ENCODE peak calls at places on chromosomes 16 and 17, in four cellular contexts. N is GM23338, I is neural progenitor cell, M is IMR-90. G is an unnamed sample.

GRCh38 chr16:10729649-10730048 is 14.0 kb upstream of the NUBP1 start:
- DNase-seq in N (peak), I (peak), M (peak), G (no peak)

GRCh38 chr16:73735018-73735417 is 561.6 kb upstream of the PSMD7 start:
- DNase-seq in N (no peak), I (no peak), M (peak), G (no peak)

GRCh38 chr16:5036228-5037156 is 2.8 kb upstream of the NAGPA start:
- DNase-seq in N (peak), I (no peak), M (no peak), G (peak)

GRCh38 chr17:32518856-32519768 is 32.3 kb downstream of the CDK5R1 start:
- DNase-seq in N (peak), I (peak), M (no peak), G (peak)

GRCh38 chr16:57723170-57723569 is 12.4 kb upstream of the KATNB1 start:
- DNase-seq in N (peak), I (peak), M (no peak), G (peak)

GRCh38 chr17:14361945-14362508 is 61.1 kb downstream of the HS3ST3B1 start:
- DNase-seq in N (no peak), I (no peak), M (no peak), G (no peak)

GRCh38 chr17:77736721-77737120 is 221.8 kb upstream of the TNRC6C start:
- DNase-seq in N (no peak), I (no peak), M (no peak), G (peak)

GRCh38 chr17:45382226-45382625 is 50.4 kb downstream of the ARHGAP27 start:
- DNase-seq in N (no peak), I (no peak), M (peak), G (no peak)

GRCh38 chr16:14600164-14600563 is 29.9 kb downstream of the PARN start:
- DNase-seq in N (peak), I (peak), M (peak), G (no peak)

GRCh38 chr17:42531455-42532354 is 4.3 kb upstream of the NAGLU start:
- DNase-seq in N (peak), I (peak), M (peak), G (peak)

GRCh38 chr17:82358467-82359350 is at the start of gene TEX19:
- DNase-seq in N (peak), I (no peak), M (no peak), G (peak)

GRCh38 chr17:50627782-50628601 is 6.7 kb upstream of the ABCC3 start:
- DNase-seq in N (peak), I (peak), M (no peak), G (peak)

GRCh38 chr17:72456026-72456569 is 335.3 kb downstream of the SOX9 start:
- DNase-seq in N (no peak), I (no peak), M (peak), G (no peak)

GRCh38 chr17:29342148-29342765 is 47.9 kb upstream of the TAOK1 start:
- DNase-seq in N (no peak), I (no peak), M (no peak), G (no peak)

GRCh38 chr16:1930338-1930720 is 12.1 kb upstream of the HS3ST6 start:
- DNase-seq in N (no peak), I (no peak), M (no peak), G (no peak)

GRCh38 chr16:1936945-1937479 is 6.0 kb downstream of the MSRB1 start:
- DNase-seq in N (no peak), I (no peak), M (no peak), G (no peak)

GRCh38 chr16:1932050-1933028 is 10.7 kb downstream of the MSRB1 start:
- DNase-seq in N (peak), I (peak), M (no peak), G (peak)

GRCh38 chr16:1929578-1930337 is 11.5 kb upstream of the HS3ST6 start:
- DNase-seq in N (peak), I (peak), M (peak), G (peak)

DNA sequence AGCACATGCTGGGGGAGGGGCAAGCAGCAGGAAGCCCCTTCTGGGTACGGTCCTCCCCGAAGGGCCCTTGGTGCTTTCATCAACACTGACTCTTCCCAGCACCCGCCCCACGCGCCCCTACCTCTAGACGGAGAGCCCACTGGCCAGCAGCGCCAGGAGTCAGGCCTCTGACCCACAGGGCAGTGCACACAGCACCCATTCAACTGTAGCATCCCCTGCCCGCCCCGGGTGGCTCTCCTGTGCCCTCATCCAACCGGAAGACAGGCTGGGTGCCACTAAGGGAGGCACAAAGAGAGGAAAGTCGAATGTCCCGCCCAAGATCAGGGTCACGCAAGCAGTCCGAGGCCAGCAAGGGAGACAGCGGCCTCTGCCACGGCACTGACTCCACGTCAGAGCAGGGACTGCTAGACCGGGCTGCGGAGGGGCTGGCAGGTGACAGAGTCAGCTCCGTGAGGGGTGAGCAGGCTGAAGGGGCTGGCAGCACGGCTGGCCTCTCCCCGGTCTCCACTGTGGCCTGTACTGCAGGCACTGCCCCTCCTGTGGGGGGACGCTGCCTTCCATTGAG is 9.8 kb downstream of the MSRB1 start:
- DNase-seq in N (no peak), I (no peak), M (no peak), G (no peak)
- H2AFZ ChIP-seq in N (peak), I (no peak), M (no peak), G (no peak)

GRCh38 chr17:7720125-7720524 is 2.6 kb downstream of the DNAH2 start:
- DNase-seq in N (peak), I (no peak), M (no peak), G (no peak)

GRCh38 chr17:7716901-7717755 is at the start of gene DNAH2:
- DNase-seq in N (peak), I (peak), M (peak), G (peak)

GRCh38 chr17:7719661-7720060 is 2.1 kb downstream of the DNAH2 start:
- DNase-seq in N (no peak), I (no peak), M (no peak), G (no peak)

GRCh38 chr17:7716299-7716886 is 1.2 kb upstream of the DNAH2 start:
- DNase-seq in N (peak), I (no peak), M (no peak), G (peak)

DNA sequence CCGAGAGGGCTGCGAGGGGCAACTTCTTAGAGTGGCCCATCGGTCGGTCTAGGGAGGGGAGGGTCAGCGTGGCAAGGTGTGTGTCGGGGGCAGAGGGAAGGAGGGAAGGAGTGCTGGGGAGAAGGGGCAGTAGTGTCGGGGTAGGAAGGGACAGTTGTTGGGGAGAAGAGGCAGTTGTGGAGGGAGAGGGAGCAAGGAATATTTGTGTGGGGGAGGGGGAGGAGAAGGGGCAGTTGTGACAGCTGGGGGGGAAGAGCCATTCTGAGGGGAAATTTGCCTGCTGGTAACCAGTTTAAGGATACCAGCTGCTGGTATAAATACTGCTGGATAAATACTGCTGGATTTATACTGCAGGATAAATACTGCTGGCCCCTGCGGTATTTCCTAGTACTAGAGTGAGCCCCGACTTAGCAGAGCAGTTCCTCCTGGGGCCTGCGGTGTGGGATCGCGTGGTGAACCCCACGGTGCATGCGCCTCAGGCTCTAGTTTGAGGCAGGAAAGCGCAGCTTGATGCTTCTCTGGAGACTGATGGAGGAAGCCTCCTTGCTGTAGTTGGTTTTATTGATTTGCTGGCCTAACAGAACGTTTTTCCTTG is 309 bp downstream of the DNAH2 start:
- DNase-seq in N (peak), I (no peak), M (no peak), G (peak)
- H2AFZ ChIP-seq in N (peak), I (no peak), M (peak), G (no peak)

GRCh38 chr17:61451538-61452300 is 503 bp upstream of the TBX4 start:
- DNase-seq in N (peak), I (peak), M (no peak), G (peak)
- H2AFZ ChIP-seq in N (peak), I (peak), M (peak), G (no peak)

GRCh38 chr16:53642094-53642493 is 61.6 kb downstream of the RPGRIP1L start:
- DNase-seq in N (no peak), I (no peak), M (no peak), G (no peak)

GRCh38 chr16:53632526-53632925 is 71.1 kb downstream of the RPGRIP1L start:
- DNase-seq in N (no peak), I (peak), M (no peak), G (no peak)

GRCh38 chr16:53631236-53631635 is 72.4 kb downstream of the RPGRIP1L start:
- DNase-seq in N (no peak), I (no peak), M (no peak), G (no peak)

DNA sequence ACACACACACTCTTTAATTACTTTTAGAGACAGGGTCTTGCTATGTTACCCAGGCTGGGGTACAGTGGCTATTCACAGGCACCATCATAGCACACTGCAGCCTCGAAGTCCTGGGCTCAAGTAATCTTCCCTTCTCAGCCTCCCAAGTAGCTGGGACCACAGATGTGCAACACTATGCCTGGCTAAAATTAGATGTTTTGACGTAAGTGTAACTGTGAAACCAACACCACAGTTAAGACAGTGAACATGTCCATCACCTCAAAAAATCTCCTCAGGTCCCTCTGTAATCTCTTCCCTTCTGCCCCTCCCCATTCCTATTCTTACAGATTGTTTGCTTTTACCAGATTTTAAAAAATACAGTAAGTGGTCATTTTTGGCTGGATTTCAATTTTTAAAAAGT is 66.7 kb downstream of the RPGRIP1L start:
- DNase-seq in N (no peak), I (no peak), M (no peak), G (no peak)
- H2AFZ ChIP-seq in N (no peak), I (no peak), M (no peak), G (no peak)

DNA sequence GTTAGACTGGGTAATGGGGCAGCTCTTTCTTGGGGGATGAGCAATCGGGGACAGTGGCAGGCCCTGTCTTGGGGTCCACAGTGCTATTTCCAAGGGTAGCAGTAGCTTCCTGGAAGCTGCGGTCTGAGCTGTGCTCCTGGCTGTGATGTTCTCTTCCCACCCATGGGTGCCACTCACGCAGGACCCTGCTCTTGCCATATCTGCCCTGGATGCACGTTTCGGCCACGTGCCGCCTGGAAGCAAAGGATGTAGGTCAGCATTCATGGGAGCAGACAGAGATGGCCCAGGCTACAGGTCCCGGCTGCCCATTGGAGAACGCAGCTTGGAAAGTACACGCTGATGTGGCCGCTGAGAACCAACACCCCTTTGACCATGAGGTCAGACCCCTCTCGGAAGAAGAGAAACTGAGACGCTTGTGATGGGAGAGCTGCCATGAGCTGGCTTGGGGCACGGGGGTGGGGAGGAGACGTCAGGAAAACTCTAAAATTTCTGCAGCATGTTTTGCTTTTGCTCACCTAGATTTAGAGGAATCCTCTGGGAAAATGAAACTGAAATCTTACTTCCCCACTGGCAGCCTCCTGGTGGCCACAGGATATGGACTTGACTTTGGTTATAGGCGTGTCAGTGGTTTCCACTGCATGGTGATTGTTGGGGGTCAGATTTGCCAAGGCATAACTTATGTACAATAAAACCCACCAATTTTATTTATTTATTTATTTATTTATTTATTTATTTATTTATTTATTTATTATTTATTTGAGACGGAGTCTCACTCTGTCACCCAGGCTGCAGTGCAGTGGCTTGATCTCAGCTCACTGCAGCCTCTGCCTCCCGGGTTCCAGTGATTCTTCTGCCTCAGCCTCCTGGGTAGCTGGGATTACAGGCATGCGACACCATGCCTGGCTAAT is 36.2 kb upstream of the IRF8 start:
- DNase-seq in N (no peak), I (no peak), M (no peak), G (no peak)
- H2AFZ ChIP-seq in N (no peak), I (no peak), M (no peak), G (no peak)

GRCh38 chr17:65916425-65916824 is 275.5 kb downstream of the CEP112 start:
- DNase-seq in N (no peak), I (no peak), M (no peak), G (no peak)

GRCh38 chr17:65917560-65917959 is 274.4 kb downstream of the CEP112 start:
- DNase-seq in N (no peak), I (no peak), M (no peak), G (no peak)

GRCh38 chr17:65918921-65919546 is 272.9 kb downstream of the CEP112 start:
- DNase-seq in N (peak), I (peak), M (no peak), G (no peak)

GRCh38 chr17:65918450-65918849 is 273.5 kb downstream of the CEP112 start:
- DNase-seq in N (no peak), I (no peak), M (no peak), G (no peak)

GRCh38 chr17:65920996-65921395 is 270.9 kb downstream of the CEP112 start:
- DNase-seq in N (peak), I (no peak), M (no peak), G (no peak)
- H2AFZ ChIP-seq in N (no peak), I (no peak), M (no peak), G (no peak)

DNA sequence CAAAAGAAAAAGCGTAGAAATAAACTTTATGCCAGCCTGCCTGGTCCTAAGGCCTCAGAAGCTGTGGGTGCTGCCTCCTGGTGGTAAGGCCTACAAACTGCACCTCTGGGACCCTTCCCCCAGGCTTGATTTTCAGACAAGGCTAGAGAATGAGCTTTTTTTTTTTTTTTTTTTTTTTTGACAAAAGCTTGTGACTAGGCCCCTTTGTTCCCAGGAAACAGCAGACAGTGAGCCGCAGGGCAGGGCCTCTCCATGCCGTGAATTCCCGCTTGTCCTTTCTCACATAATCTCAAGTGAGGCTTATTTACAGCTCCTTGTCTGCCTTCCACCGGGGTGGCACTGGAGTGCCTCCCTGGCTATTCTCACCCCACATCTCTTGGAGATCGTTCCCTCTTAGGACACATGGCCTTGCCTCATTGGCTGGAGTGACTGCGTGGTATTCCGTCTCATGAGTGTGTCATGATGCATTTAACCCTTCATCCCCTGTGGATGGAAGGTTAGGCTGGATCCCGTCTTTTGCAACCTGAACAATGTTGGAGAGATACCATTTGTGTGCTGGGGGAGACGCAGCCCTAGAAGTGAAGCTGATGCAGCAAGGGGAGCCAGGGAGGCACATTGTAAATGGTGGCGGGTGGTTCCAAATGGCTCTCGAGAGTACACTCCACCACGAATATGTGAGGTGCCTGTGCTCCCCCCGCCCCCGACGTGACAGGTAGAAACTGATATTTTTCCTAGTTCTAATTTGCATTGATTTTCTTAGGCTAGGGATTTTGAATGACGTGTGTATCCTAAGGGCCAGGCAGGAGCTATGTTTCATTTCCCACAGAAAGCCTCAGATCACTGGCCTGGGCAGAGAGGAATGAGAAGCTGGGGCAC is 49.6 kb downstream of the USP22 start:
- DNase-seq in N (peak), I (peak), M (peak), G (peak)
- H2AFZ ChIP-seq in N (peak), I (no peak), M (peak), G (no peak)

G was measured in H9.